ENCODE peak calls at places on chromosomes 2 and 18, in nine cellular contexts. G is mesothelial cell of epicardium; T is T-helper 2 cell; R is KG1; F is kidney glomerular epithelial cell; Z is GM23338; M is effector CD8-positive, alpha-beta T cell; H is thoracic aorta; U is frontal cortex. V is an unnamed sample.

GRCh38 chr2:209331291-209331844 is 92.5 kb upstream of the MAP2 start:
- DNase-seq in U (no peak), H (no peak), G (no peak), T (no peak), F (peak), M (no peak), Z (peak), R (no peak), V (peak)

GRCh38 chr2:224055101-224055500 is 16.0 kb upstream of the SERPINE2 start:
- DNase-seq in F (no peak), U (no peak), M (no peak), T (no peak), Z (no peak), H (no peak), G (no peak), R (no peak), V (no peak)

GRCh38 chr2:17065536-17065935 is 399.9 kb upstream of the CYRIA start:
- DNase-seq in G (no peak), U (no peak), R (no peak), H (no peak), F (no peak), M (no peak), T (no peak), Z (no peak), V (no peak)

GRCh38 chr2:16014802-16015201 is 74.5 kb downstream of the MYCN start:
- DNase-seq in F (no peak), M (no peak), R (no peak), G (no peak), T (no peak), H (no peak), Z (no peak), U (no peak), V (peak)

GRCh38 chr2:219073413-219074129 is 12.8 kb upstream of the IHH start:
- DNase-seq in R (no peak), H (no peak), U (no peak), G (no peak), T (no peak), M (no peak), Z (peak), F (peak), V (peak)

GRCh38 chr2:136247204-136247990 is 129.4 kb upstream of the CXCR4 start:
- DNase-seq in H (no peak), R (no peak), U (no peak), M (no peak), T (no peak), G (no peak), Z (no peak), F (no peak), V (no peak)

GRCh38 chr2:961786-962185 is 11.1 kb downstream of the SNTG2 start:
- DNase-seq in G (no peak), M (no peak), Z (no peak), T (no peak), U (no peak), R (no peak), F (no peak), H (no peak), V (no peak)

GRCh38 chr18:48934708-48935432 is 15.9 kb downstream of the SMAD7 start:
- DNase-seq in M (no peak), U (no peak), F (no peak), R (peak), G (no peak), H (no peak), T (no peak), Z (no peak), V (no peak)

GRCh38 chr2:167212054-167212648 is 323.9 kb downstream of the XIRP2 start:
- DNase-seq in T (no peak), M (no peak), U (no peak), H (no peak), G (no peak), Z (peak), F (peak), R (peak), V (peak)

GRCh38 chr2:151774506-151774905 is 40.2 kb upstream of the NEB start:
- DNase-seq in Z (no peak), R (no peak), H (no peak), T (no peak), F (peak), U (no peak), M (no peak), G (no peak), V (no peak)

GRCh38 chr2:189086710-189087109 is 92.9 kb downstream of the COL5A2 start:
- DNase-seq in G (no peak), R (no peak), T (no peak), F (peak), M (no peak), Z (no peak), U (no peak), H (no peak), V (no peak)

GRCh38 chr2:208101716-208102631 is 22.4 kb downstream of the CRYGD start:
- DNase-seq in F (peak), R (no peak), Z (peak), H (no peak), U (no peak), T (no peak), M (no peak), G (no peak), V (peak)

GRCh38 chr2:156517419-156517818 is 81.2 kb downstream of the GPD2 start:
- DNase-seq in Z (no peak), M (no peak), T (no peak), R (no peak), G (no peak), U (no peak), H (no peak), F (no peak), V (no peak)

GRCh38 chr2:217964658-217965161 is 38.1 kb downstream of the TNS1 start:
- DNase-seq in T (no peak), R (no peak), H (no peak), Z (peak), M (no peak), F (peak), U (no peak), G (no peak), V (peak)